ENCODE peak calls at places on chromosomes 13 and 19, in eight cellular contexts. U, H, F, W, R, G, N and V are unnamed samples.

GRCh38 chr13:24716011-24716410 is 35.8 kb downstream of the ATP12A start:
- DNase-seq in U (peak; percentile 81), H (no peak), F (no peak), W (no peak), R (no peak), G (no peak), N (no peak), V (no peak)

GRCh38 chr13:97878421-97879375 is 74.8 kb upstream of the IPO5 start:
- DNase-seq in U (no peak), H (no peak), F (no peak), W (no peak), R (no peak), G (no peak), N (no peak), V (no peak)

GRCh38 chr13:51920267-51920666 is 58.5 kb downstream of the CCDC70 start:
- DNase-seq in U (peak; percentile 45), H (no peak), F (no peak), W (no peak), R (no peak), G (peak; percentile 45), N (no peak), V (no peak)

GRCh38 chr13:32278456-32278855 is 36.7 kb downstream of the ZAR1L start:
- DNase-seq in U (no peak), H (no peak), F (no peak), W (no peak), R (peak; percentile 50), G (no peak), N (no peak), V (no peak)

GRCh38 chr19:6318772-6319171 is 14.6 kb downstream of the ACER1 start:
- DNase-seq in U (no peak), H (no peak), F (no peak), W (no peak), R (no peak), G (no peak), N (peak; percentile 42), V (no peak)

GRCh38 chr13:27329210-27329609 is 58.6 kb downstream of the RASL11A start:
- DNase-seq in U (no peak), H (no peak), F (no peak), W (no peak), R (no peak), G (no peak), N (no peak), V (no peak)

GRCh38 chr13:95569966-95570365 is 17.4 kb downstream of the CLDN10 start:
- DNase-seq in U (no peak), H (no peak), F (no peak), W (no peak), R (no peak), G (no peak), N (peak; percentile 83), V (no peak)

GRCh38 chr19:3969435-3970312 is 1.2 kb downstream of the DAPK3 start:
- DNase-seq in U (peak; percentile 88), H (no peak), F (peak; percentile 60), W (no peak), R (peak; percentile 62), G (no peak), N (peak; percentile 94), V (peak; percentile 3)

GRCh38 chr13:39676315-39676876 is 20.9 kb downstream of the COG6 start:
- DNase-seq in U (no peak), H (no peak), F (peak; percentile 36), W (no peak), R (no peak), G (no peak), N (peak; percentile 39), V (no peak)

GRCh38 chr13:90984737-90985136 is 362.8 kb upstream of the MIR17HG start:
- DNase-seq in U (no peak), H (no peak), F (no peak), W (no peak), R (no peak), G (no peak), N (no peak), V (no peak)

GRCh38 chr13:106369858-106370257 is 165.6 kb downstream of the EFNB2 start:
- DNase-seq in U (no peak), H (no peak), F (no peak), W (no peak), R (no peak), G (no peak), N (no peak), V (no peak)

GRCh38 chr13:30711375-30711774 is 24.0 kb upstream of the ALOX5AP start:
- DNase-seq in U (no peak), H (no peak), F (no peak), W (no peak), R (peak; percentile 29), G (peak; percentile 40), N (no peak), V (no peak)

GRCh38 chr19:10478903-10479384 is 24.2 kb downstream of the KEAP1 start:
- DNase-seq in U (peak; percentile 98), H (peak; percentile 92), F (peak; percentile 94), W (peak; percentile 91), R (peak; percentile 54), G (peak; percentile 97), N (peak; percentile 82), V (peak; percentile 92)

GRCh38 chr13:78168981-78169380 is 250.3 kb upstream of the EDNRB start:
- DNase-seq in U (peak; percentile 39), H (no peak), F (no peak), W (no peak), R (no peak), G (no peak), N (no peak), V (no peak)

GRCh38 chr19:5352229-5352763 is 11.7 kb upstream of the PTPRS start:
- DNase-seq in U (peak; percentile 64), H (no peak), F (no peak), W (no peak), R (no peak), G (no peak), N (no peak), V (no peak)

GRCh38 chr13:73451120-73452029 is 392.6 kb downstream of the KLF5 start:
- DNase-seq in U (no peak), H (no peak), F (no peak), W (no peak), R (no peak), G (no peak), N (no peak), V (no peak)

GRCh38 chr19:33275933-33276619 is 26.3 kb downstream of the CEBPA start:
- DNase-seq in U (no peak), H (no peak), F (no peak), W (no peak), R (no peak), G (no peak), N (no peak), V (no peak)

DNA sequence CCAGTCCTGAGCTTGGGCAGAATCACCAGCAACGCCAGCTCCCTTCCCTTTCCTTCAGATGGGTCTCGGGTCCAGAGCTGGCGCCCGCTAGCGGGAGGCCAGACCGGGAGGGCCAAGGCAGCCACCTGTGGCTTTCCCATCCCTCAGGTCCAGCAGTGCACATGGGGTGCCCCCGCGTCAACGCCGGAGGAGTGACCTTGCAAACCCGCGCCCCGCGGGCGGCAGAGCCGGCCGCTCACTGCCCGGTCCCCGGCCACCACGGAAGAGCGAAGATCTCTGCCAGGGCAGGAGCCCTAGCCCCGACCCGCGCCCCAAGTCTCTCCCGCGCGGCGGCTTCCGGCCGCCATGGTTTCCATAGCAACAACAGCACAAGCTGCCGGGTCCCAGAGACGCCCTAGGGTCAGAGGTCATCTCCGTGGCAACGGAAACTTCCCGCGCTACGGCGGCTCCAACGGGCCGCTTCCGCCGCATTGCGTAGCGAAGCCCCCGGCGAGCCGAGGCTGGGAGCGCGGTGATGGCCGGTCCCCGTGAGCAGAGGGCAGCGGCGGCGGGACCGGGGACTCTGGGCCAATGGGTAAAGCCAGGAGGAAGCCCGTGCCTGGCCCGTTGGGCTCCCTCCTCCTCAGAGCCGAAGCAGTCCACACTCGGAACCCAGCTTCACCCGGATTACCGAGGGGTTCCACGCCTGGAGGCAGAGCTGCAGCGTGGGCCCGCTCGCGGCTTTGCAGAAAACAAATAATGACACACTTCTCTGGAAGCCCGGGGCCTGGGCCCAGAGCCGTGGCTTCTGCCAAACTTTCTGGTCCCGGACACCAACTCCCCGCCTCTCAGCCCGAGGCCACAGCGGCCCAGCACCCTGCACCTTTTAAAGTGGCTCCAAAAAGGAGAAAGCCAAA is 7.4 kb downstream of the FGF14 start:
- DNase-seq in U (peak; percentile 98), H (peak; percentile 96), F (peak; percentile 97), W (peak; percentile 96), R (peak; percentile 55), G (peak; percentile 95), N (peak; percentile 62), V (peak; percentile 89)
- H3K27ac ChIP-seq in U (peak overlapping the region; percentile 64), H (peak overlapping the region; percentile 90), F (peak overlapping the region; percentile 86), W (peak overlapping the region; percentile 78), R (no peak overlapping the region), G (peak overlapping the region; percentile 79), N (no peak overlapping the region), V (peak overlapping the region; percentile 88)

DNA sequence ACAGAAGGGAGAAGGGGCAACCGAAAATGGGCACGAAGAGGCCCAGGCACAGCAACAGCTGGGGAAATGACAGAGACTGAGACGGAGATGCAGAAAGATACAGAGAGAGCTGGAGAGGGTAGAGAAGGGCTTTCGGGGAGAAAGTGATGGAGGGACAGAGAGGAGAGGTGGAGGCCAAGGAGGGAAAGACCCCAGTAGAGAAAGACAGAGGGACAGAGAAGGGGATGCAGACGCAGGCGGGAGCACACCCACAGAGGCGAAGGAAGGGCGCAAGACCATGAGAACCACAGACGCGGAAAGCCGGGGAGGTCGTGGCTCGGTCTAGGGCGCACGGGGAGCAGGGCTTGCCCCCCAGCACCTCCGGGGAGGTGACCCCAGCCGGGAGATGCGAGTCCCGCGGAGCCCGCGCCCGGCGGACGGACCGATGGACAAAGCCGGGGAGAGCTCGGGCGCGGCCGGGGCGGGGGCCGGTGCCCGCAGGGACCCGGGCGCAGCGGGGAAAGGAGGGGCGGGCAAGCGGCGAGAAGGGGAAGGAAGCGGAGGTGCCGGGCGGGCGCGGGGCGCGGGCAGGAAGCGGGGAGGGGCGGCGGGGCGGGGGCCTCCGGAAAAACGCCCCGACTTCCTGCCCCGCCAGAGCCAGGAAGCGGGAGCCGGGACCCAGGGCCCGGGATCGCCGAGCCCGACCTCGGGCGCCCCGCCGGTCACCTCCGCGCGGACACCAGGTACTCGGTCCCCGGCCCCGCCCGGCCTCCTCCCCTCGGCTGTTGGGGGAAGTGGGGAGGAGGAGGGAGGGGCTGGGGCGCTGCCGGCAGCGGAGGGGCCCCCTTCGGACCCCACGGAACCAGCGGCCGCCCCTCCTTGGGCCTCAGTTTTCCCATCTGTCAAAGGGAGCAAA is at the start of gene ARHGEF1:
- DNase-seq in U (peak; percentile 73), H (peak; percentile 77), F (peak; percentile 74), W (peak; percentile 54), R (no peak), G (no peak), N (no peak), V (no peak)
- H3K27ac ChIP-seq in U (no peak within 1 kb of the TSS), H (peak within 1 kb of the TSS; percentile 96), F (peak within 1 kb of the TSS; percentile 94), W (peak within 1 kb of the TSS; percentile 48), R (no peak within 1 kb of the TSS), G (peak within 1 kb of the TSS; percentile 63), N (no peak within 1 kb of the TSS), V (peak within 1 kb of the TSS; percentile 58)

GRCh38 chr19:13817018-13817614 is 21.9 kb downstream of the ZSWIM4 start:
- DNase-seq in U (peak; percentile 98), H (no peak), F (no peak), W (peak; percentile 80), R (no peak), G (no peak), N (no peak), V (no peak)
- H3K27ac ChIP-seq in U (no peak overlapping the region), H (no peak overlapping the region), F (no peak overlapping the region), W (peak overlapping the region; percentile 46), R (no peak overlapping the region), G (no peak overlapping the region), N (no peak overlapping the region), V (no peak overlapping the region)

DNA sequence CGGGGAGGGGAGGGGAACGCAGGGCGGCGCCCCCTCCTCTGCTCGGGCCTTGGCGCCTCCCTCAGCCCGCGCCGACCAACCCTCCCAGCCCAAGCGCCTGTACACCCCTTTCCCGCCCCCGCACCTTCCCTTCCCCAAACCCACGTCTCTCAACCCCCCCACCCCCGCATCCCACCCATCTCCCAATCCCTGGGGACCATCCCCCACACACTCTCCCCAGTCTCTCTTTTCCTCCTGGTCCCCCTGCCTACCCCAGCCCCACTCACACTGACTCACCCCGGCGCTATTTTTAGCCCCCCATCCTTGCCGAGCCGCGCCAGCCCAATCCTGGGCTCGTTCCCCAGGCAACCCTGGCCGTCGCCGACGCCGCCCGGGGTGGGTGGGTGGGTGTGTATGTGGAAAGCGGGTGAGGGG is 11.7 kb downstream of the CIC start:
- DNase-seq in U (no peak), H (no peak), F (peak; percentile 79), W (no peak), R (no peak), G (peak; percentile 91), N (no peak), V (peak; percentile 66)
- H3K27ac ChIP-seq in U (peak overlapping the region; percentile 82), H (peak overlapping the region; percentile 98), F (peak overlapping the region; percentile 95), W (peak overlapping the region; percentile 75), R (peak overlapping the region; percentile 47), G (peak overlapping the region; percentile 98), N (peak overlapping the region; percentile 91), V (peak overlapping the region; percentile 99)